ENCODE peak calls at places on chromosome 2, in five cellular contexts. One of them, this sample, is unnamed.

GRCh38 chr2:221779614-221780067 is 207.5 kb upstream of the EPHA4 start:
- DNase-seq in lower leg skin: no peak
- DNase-seq in endothelial cell: no peak
- DNase-seq in cardiac fibroblast: peak; percentile 54
- DNase-seq in H9: no peak
- DNase-seq in this sample: no peak

GRCh38 chr2:227871375-227871788 is at the start of gene DAW1:
- DNase-seq in lower leg skin: no peak
- DNase-seq in endothelial cell: peak; percentile 85
- DNase-seq in cardiac fibroblast: peak; percentile 89
- DNase-seq in H9: peak; percentile 68
- DNase-seq in this sample: peak; percentile 74

GRCh38 chr2:75604479-75604878 is 42.1 kb upstream of the MRPL19 start:
- DNase-seq in lower leg skin: no peak
- DNase-seq in endothelial cell: no peak
- DNase-seq in cardiac fibroblast: no peak
- DNase-seq in H9: no peak
- DNase-seq in this sample: no peak

GRCh38 chr2:127128508-127128907 is 21.6 kb upstream of the BIN1 start:
- DNase-seq in lower leg skin: no peak
- DNase-seq in endothelial cell: no peak
- DNase-seq in cardiac fibroblast: no peak
- DNase-seq in H9: peak; percentile 93
- DNase-seq in this sample: peak; percentile 59

GRCh38 chr2:238304116-238304515 is 15.7 kb upstream of the PER2 start:
- DNase-seq in lower leg skin: no peak
- DNase-seq in endothelial cell: no peak
- DNase-seq in cardiac fibroblast: no peak
- DNase-seq in H9: no peak
- DNase-seq in this sample: no peak

GRCh38 chr2:178990533-178991241 is 59.2 kb downstream of the CCDC141 start:
- DNase-seq in lower leg skin: no peak
- DNase-seq in endothelial cell: no peak
- DNase-seq in cardiac fibroblast: no peak
- DNase-seq in H9: no peak
- DNase-seq in this sample: peak; percentile 15

GRCh38 chr2:72755647-72756423 is 70.0 kb downstream of the EXOC6B start:
- DNase-seq in lower leg skin: no peak
- DNase-seq in endothelial cell: no peak
- DNase-seq in cardiac fibroblast: peak; percentile 75
- DNase-seq in H9: no peak
- DNase-seq in this sample: no peak

GRCh38 chr2:226030369-226031077 is 631.0 kb downstream of the NYAP2 start:
- DNase-seq in lower leg skin: no peak
- DNase-seq in endothelial cell: peak; percentile 8
- DNase-seq in cardiac fibroblast: no peak
- DNase-seq in H9: no peak
- DNase-seq in this sample: peak; percentile 10

GRCh38 chr2:62724106-62724505 is 18.6 kb downstream of the EHBP1 start:
- DNase-seq in lower leg skin: no peak
- DNase-seq in endothelial cell: no peak
- DNase-seq in cardiac fibroblast: peak; percentile 23
- DNase-seq in H9: no peak
- DNase-seq in this sample: no peak

GRCh38 chr2:62725712-62726055 is 20.2 kb downstream of the EHBP1 start:
- DNase-seq in lower leg skin: no peak
- DNase-seq in endothelial cell: no peak
- DNase-seq in cardiac fibroblast: no peak
- DNase-seq in H9: no peak
- DNase-seq in this sample: no peak

GRCh38 chr2:62723253-62723652 is 17.7 kb downstream of the EHBP1 start:
- DNase-seq in lower leg skin: no peak
- DNase-seq in endothelial cell: no peak
- DNase-seq in cardiac fibroblast: no peak
- DNase-seq in H9: no peak
- DNase-seq in this sample: no peak

GRCh38 chr2:62727259-62727867 is 21.9 kb downstream of the EHBP1 start:
- DNase-seq in lower leg skin: no peak
- DNase-seq in endothelial cell: no peak
- DNase-seq in cardiac fibroblast: no peak
- DNase-seq in H9: no peak
- DNase-seq in this sample: no peak

DNA sequence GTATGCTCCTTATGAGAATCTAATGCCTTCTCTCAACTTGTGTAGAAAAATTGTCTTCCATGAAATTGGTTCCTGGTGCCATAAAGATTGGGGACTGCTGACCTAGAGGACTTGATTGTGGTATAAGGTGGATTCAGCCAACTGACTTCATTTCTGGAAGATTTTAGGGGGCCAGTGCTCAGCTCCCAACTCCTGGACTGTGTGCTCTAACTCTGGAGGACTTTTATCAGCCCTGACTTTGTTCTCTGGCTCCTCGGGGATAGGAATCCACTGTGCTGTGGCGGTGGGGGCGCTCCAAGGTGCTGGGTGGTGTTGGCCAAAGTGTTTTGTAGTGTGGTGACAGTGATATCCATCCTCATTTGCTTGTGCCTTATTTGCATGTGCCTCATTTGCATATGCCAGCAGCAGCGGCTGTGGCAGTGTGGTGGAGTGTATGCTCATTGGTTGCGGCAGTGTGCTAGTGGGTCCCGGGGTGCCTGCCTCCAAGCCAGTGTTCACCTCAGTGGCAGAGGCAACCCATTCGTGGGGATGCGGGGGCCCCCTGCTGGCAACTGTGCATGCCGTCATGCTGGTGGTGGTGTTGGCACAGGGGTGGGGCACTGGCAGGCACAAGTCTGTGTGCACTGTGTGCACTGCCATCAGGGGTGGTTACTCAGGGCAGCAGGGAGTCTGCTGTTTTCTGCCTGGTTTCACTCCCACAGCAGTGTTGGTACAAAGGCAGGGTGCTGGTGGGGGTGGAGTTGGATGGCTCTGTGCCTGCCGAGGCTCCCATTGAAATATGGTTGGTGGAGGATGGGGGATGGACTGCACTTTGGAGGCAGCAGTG is 19.6 kb downstream of the EHBP1 start:
- DNase-seq in lower leg skin: no peak
- DNase-seq in endothelial cell: peak; percentile 22
- DNase-seq in cardiac fibroblast: no peak
- DNase-seq in H9: peak; percentile 71
- DNase-seq in this sample: no peak
- TF ChIP-seq CTCF in lower leg skin: no peak
- TF ChIP-seq CTCF in endothelial cell: peak; percentile 23
- TF ChIP-seq CTCF in cardiac fibroblast: peak; percentile 20
- TF ChIP-seq CTCF in H9: peak; percentile 60
- TF ChIP-seq CTCF in this sample: no peak

DNA sequence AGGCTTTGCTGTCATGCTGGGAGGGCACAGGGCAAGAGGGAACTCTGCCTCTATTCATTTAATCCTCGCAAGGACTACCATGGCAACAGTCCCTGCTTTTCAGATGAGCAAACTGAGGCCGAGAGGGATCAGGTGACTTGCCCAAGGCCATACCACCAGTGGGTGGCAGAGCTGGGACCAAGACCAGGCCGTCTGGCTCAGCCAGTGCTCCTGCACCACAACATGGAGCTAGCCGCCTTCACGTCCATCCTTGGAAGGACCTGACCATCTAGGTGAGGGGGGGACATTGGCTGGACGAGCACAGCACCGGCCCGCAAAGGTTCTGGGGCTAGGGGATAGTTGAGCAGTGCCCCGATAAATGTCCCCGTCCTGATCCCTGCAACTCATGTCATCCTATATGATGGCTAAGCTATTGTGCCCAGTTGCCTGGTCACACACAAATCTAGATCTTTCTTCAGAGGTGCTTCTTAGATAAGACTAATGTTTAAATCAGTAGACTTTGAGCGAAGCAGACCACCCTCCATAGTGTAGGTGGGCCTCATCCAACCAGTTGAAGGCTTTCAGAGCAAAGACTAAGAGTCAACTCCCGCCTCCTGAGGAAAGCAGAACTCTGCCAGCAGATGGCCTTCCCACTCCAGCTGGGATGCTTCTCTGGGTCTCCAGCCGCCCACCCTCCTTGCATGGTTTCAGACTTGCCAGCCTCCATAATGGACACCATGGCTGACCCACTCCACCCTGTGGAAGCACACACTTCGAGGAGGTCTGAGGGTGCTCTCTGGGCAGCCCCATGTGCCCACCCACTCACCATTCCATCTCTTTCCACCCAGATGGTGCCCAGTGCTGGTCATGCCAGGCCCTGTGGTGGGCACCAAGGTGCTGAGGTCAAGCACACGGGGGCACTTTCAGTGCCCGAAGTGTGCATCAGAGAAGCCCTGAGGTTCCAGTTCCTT is 214.8 kb upstream of the RAB6C start:
- DNase-seq in lower leg skin: peak; percentile 9
- DNase-seq in endothelial cell: no peak
- DNase-seq in cardiac fibroblast: no peak
- DNase-seq in H9: no peak
- DNase-seq in this sample: no peak
- TF ChIP-seq CTCF in lower leg skin: no peak
- TF ChIP-seq CTCF in endothelial cell: no peak
- TF ChIP-seq CTCF in cardiac fibroblast: no peak
- TF ChIP-seq CTCF in H9: no peak
- TF ChIP-seq CTCF in this sample: no peak

GRCh38 chr2:100240386-100240785 is 81.9 kb downstream of the LONRF2 start:
- DNase-seq in lower leg skin: no peak
- DNase-seq in endothelial cell: no peak
- DNase-seq in cardiac fibroblast: no peak
- DNase-seq in H9: no peak
- DNase-seq in this sample: no peak
- TF ChIP-seq CTCF in lower leg skin: no peak
- TF ChIP-seq CTCF in endothelial cell: no peak
- TF ChIP-seq CTCF in cardiac fibroblast: no peak
- TF ChIP-seq CTCF in H9: no peak
- TF ChIP-seq CTCF in this sample: no peak

GRCh38 chr2:110114801-110115200 is 821 bp downstream of the MALL start:
- DNase-seq in lower leg skin: no peak
- DNase-seq in endothelial cell: no peak
- DNase-seq in cardiac fibroblast: no peak
- DNase-seq in H9: no peak
- DNase-seq in this sample: no peak

GRCh38 chr2:110114007-110114591 is 1.5 kb downstream of the MALL start:
- DNase-seq in lower leg skin: no peak
- DNase-seq in endothelial cell: no peak
- DNase-seq in cardiac fibroblast: no peak
- DNase-seq in H9: no peak
- DNase-seq in this sample: no peak

GRCh38 chr2:110115291-110116032 is at the start of gene MALL:
- DNase-seq in lower leg skin: no peak
- DNase-seq in endothelial cell: peak; percentile 16
- DNase-seq in cardiac fibroblast: peak; percentile 45
- DNase-seq in H9: peak; percentile 51
- DNase-seq in this sample: no peak

GRCh38 chr2:110120171-110121051 is 4.8 kb upstream of the MALL start:
- DNase-seq in lower leg skin: no peak
- DNase-seq in endothelial cell: no peak
- DNase-seq in cardiac fibroblast: peak; percentile 46
- DNase-seq in H9: no peak
- DNase-seq in this sample: no peak

GRCh38 chr2:110116033-110116710 is 550 bp upstream of the MALL start:
- DNase-seq in lower leg skin: no peak
- DNase-seq in endothelial cell: peak; percentile 40
- DNase-seq in cardiac fibroblast: peak; percentile 90
- DNase-seq in H9: peak; percentile 71
- DNase-seq in this sample: no peak
- TF ChIP-seq CTCF in lower leg skin: no peak
- TF ChIP-seq CTCF in endothelial cell: no peak
- TF ChIP-seq CTCF in cardiac fibroblast: peak; percentile 78
- TF ChIP-seq CTCF in H9: peak; percentile 70
- TF ChIP-seq CTCF in this sample: no peak

This sample was measured in GM10248.